ENCODE peak calls at places on chromosomes 7 and 10, in six cellular contexts. M, C, B, N, L and X are unnamed samples.

GRCh38 chr7:102239206-102239820 is 47.4 kb upstream of the SH2B2 start:
- DNase-seq in M (no peak), C (no peak), B (no peak), N (no peak), L (no peak), X (no peak)

GRCh38 chr7:80302078-80302477 is 167.4 kb downstream of the GNAI1 start:
- DNase-seq in M (no peak), C (no peak), B (no peak), N (no peak), L (no peak), X (no peak)

GRCh38 chr7:119197872-119198527 is 973.5 kb downstream of the ANKRD7 start:
- DNase-seq in M (peak; percentile 53), C (peak; percentile 78), B (peak; percentile 2), N (no peak), L (peak; percentile 48), X (peak; percentile 73)

GRCh38 chr10:131210181-131210580 is 101.3 kb downstream of the TCERG1L start:
- DNase-seq in M (no peak), C (no peak), B (no peak), N (no peak), L (no peak), X (no peak)

GRCh38 chr10:112487964-112488363 is 40.9 kb downstream of the VTI1A start:
- DNase-seq in M (no peak), C (no peak), B (no peak), N (no peak), L (no peak), X (no peak)

GRCh38 chr10:31123946-31124345 is 92.3 kb upstream of the ZNF438 start:
- DNase-seq in M (no peak), C (no peak), B (no peak), N (no peak), L (no peak), X (no peak)

GRCh38 chr7:111933614-111934013 is 272.6 kb downstream of the DOCK4 start:
- DNase-seq in M (no peak), C (no peak), B (no peak), N (no peak), L (peak; percentile 11), X (no peak)

GRCh38 chr7:13829914-13830603 is 159.4 kb downstream of the ETV1 start:
- DNase-seq in M (peak; percentile 92), C (no peak), B (no peak), N (no peak), L (no peak), X (no peak)

GRCh38 chr10:122044713-122045112 is 55.8 kb downstream of the TACC2 start:
- DNase-seq in M (peak; percentile 41), C (no peak), B (no peak), N (no peak), L (no peak), X (peak; percentile 72)

GRCh38 chr10:121527690-121528089 is 70.6 kb downstream of the FGFR2 start:
- DNase-seq in M (peak; percentile 61), C (no peak), B (no peak), N (no peak), L (peak; percentile 96), X (peak; percentile 93)

GRCh38 chr7:14377646-14378266 is 388.3 kb upstream of the ETV1 start:
- DNase-seq in M (peak; percentile 41), C (no peak), B (no peak), N (no peak), L (peak; percentile 62), X (no peak)

GRCh38 chr7:121547341-121548092 is 151.4 kb upstream of the FAM3C start:
- DNase-seq in M (peak; percentile 77), C (peak; percentile 81), B (peak; percentile 54), N (no peak), L (peak; percentile 75), X (peak; percentile 67)

GRCh38 chr10:57706576-57707299 is 561.0 kb downstream of the IPMK start:
- DNase-seq in M (no peak), C (no peak), B (no peak), N (no peak), L (no peak), X (no peak)

GRCh38 chr7:11212816-11213215 is 239.1 kb downstream of the PHF14 start:
- DNase-seq in M (peak; percentile 67), C (no peak), B (no peak), N (no peak), L (peak; percentile 65), X (peak; percentile 42)

GRCh38 chr10:76352300-76352699 is 920.9 kb downstream of the LRMDA start:
- DNase-seq in M (peak; percentile 94), C (no peak), B (no peak), N (no peak), L (peak; percentile 62), X (no peak)

GRCh38 chr10:71840177-71840711 is 10.8 kb downstream of the PSAP start:
- DNase-seq in M (peak; percentile 98), C (peak; percentile 53), B (no peak), N (no peak), L (peak; percentile 98), X (peak; percentile 98)